ENCODE peak calls at places on chromosomes 16 and 17, in four cellular contexts. W is AG08395; T is stimulated activated CD4-positive, alpha-beta T cell treated with anti-CD3 and anti-CD28 coated beads, Interleukin-2, amount 100 ng/mL, for 48 hours; Z is NCI-H748 treated with DMSO at 0.1 percent for 48 hours. C is an unnamed sample.
A peak's percentile ranks its signal among the peaks of the same experiment; 100 is the strongest.

GRCh38 chr16:54246454-54246821 is 40.1 kb downstream of the IRX3 start:
- DNase-seq in T (no peak), Z (no peak), W (no peak), C (no peak)

GRCh38 chr17:32320847-32321246 is 21.1 kb downstream of the C17orf75 start:
- DNase-seq in W (no peak), T (no peak), Z (no peak), C (no peak)

GRCh38 chr16:50861451-50861850 is 119.6 kb downstream of the CYLD start:
- DNase-seq in Z (no peak), T (no peak), W (no peak), C (no peak)

GRCh38 chr16:66508261-66508913 is 41.5 kb downstream of the TK2 start:
- DNase-seq in Z (no peak), W (no peak), T (no peak), C (no peak)

GRCh38 chr17:82215095-82215971 is 2.7 kb upstream of the CCDC57 start:
- DNase-seq in W (peak; percentile 61), T (no peak), Z (no peak), C (no peak)

GRCh38 chr16:57527610-57528360 is 8.6 kb downstream of the CCDC102A start:
- DNase-seq in Z (no peak), T (no peak), W (no peak), C (no peak)

GRCh38 chr16:6573577-6573976 is 759.1 kb upstream of the RBFOX1 start:
- DNase-seq in Z (peak; percentile 42), W (no peak), T (no peak), C (no peak)

GRCh38 chr17:48052956-48053757 is 5.0 kb downstream of the NFE2L1 start:
- DNase-seq in T (no peak), Z (peak; percentile 26), W (no peak), C (no peak)

GRCh38 chr17:42049834-42050359 is 504 bp downstream of the C17orf113 start:
- DNase-seq in Z (no peak), W (no peak), T (no peak), C (peak; percentile 14)

GRCh38 chr17:59332890-59333377 is 1.5 kb downstream of the YPEL2 start:
- DNase-seq in W (peak; percentile 39), T (no peak), Z (no peak), C (no peak)

GRCh38 chr17:39643271-39643670 is 6.3 kb downstream of the STARD3 start:
- DNase-seq in W (peak; percentile 43), T (no peak), Z (no peak), C (no peak)

GRCh38 chr17:32971171-32971570 is 20.5 kb upstream of the SPACA3 start:
- DNase-seq in W (no peak), Z (no peak), T (peak; percentile 14), C (no peak)

GRCh38 chr17:18225562-18226283 is at the start of gene LLGL1:
- DNase-seq in T (no peak), Z (no peak), W (peak; percentile 12), C (no peak)

GRCh38 chr16:81424761-81425160 is 19.8 kb upstream of the CMIP start:
- DNase-seq in T (no peak), W (no peak), Z (no peak), C (no peak)

GRCh38 chr17:32310927-32311568 is 30.9 kb downstream of the C17orf75 start:
- DNase-seq in Z (no peak), T (no peak), W (no peak), C (no peak)

GRCh38 chr17:14471052-14471451 is 170.2 kb downstream of the HS3ST3B1 start:
- DNase-seq in Z (peak; percentile 74), W (peak; percentile 88), T (no peak), C (peak; percentile 5)

GRCh38 chr16:48963306-48963705 is 318.3 kb downstream of the CBLN1 start:
- DNase-seq in Z (no peak), W (peak; percentile 80), T (no peak), C (no peak)

GRCh38 chr16:59259964-59260348 is 525.8 kb upstream of the GOT2 start:
- DNase-seq in T (no peak), Z (no peak), W (no peak), C (no peak)

GRCh38 chr17:73415782-73416181 is 104.0 kb upstream of the CDC42EP4 start:
- DNase-seq in T (no peak), W (no peak), Z (no peak), C (no peak)

GRCh38 chr17:77846531-77847085 is 111.9 kb upstream of the TNRC6C start:
- DNase-seq in W (no peak), Z (no peak), T (no peak), C (no peak)

GRCh38 chr16:58098207-58099096 is 30.7 kb downstream of the CFAP20 start:
- DNase-seq in T (no peak), W (peak; percentile 88), Z (no peak), C (no peak)

GRCh38 chr16:25066426-25066746 is 45.2 kb upstream of the LCMT1 start:
- DNase-seq in Z (no peak), W (no peak), T (no peak), C (no peak)

GRCh38 chr17:42675984-42676423 is 790 bp downstream of the PLEKHH3 start:
- DNase-seq in T (no peak), Z (no peak), W (no peak), C (peak; percentile 38)

GRCh38 chr17:19833914-19834313 is 33.8 kb downstream of the ULK2 start:
- DNase-seq in T (no peak), Z (no peak), W (no peak), C (no peak)

GRCh38 chr17:3475812-3476686 is at the start of gene ASPA:
- DNase-seq in T (no peak), W (peak; percentile 65), Z (no peak), C (no peak)

GRCh38 chr17:31568140-31568938 is 176.9 kb downstream of the RAB11FIP4 start:
- DNase-seq in T (no peak), Z (no peak), W (peak; percentile 23), C (no peak)

C was measured in NCI-H774.